ENCODE peak calls at places on chromosome 1, in four cellular contexts. W is left cardiac atrium, H is DMS 273 treated with DMSO at 0.1 percent for 48 hours, V is tibial nerve. U is an unnamed sample.

GRCh38 chr1:61253912-61254628 is 171.7 kb downstream of the NFIA start:
- DNase-seq in W (no peak), H (no peak), V (no peak), U (no peak)

GRCh38 chr1:192889082-192889481 is 80.2 kb downstream of the RGS2 start:
- DNase-seq in W (no peak), H (no peak), V (no peak), U (no peak)

GRCh38 chr1:116931016-116931918 is 21.6 kb downstream of the PTGFRN start:
- DNase-seq in W (no peak), H (no peak), V (no peak), U (no peak)

GRCh38 chr1:211648980-211649934 is 26.2 kb downstream of the NEK2 start:
- DNase-seq in W (peak; percentile 60), H (no peak), V (no peak), U (no peak)

GRCh38 chr1:53195913-53196484 is 625 bp upstream of the CPT2 start:
- DNase-seq in W (no peak), H (no peak), V (no peak), U (no peak)

GRCh38 chr1:87278791-87279190 is 49.9 kb upstream of the LMO4 start:
- DNase-seq in W (no peak), H (no peak), V (no peak), U (no peak)

GRCh38 chr1:221408117-221408516 is 333.8 kb downstream of the DUSP10 start:
- DNase-seq in W (no peak), H (no peak), V (no peak), U (no peak)

GRCh38 chr1:44048816-44049215 is 17.6 kb upstream of the SLC6A9 start:
- DNase-seq in W (no peak), H (no peak), V (no peak), U (no peak)

GRCh38 chr1:179879797-179880196 is 2.2 kb upstream of the TOR1AIP2 start:
- DNase-seq in W (no peak), H (no peak), V (no peak), U (peak; percentile 28)

GRCh38 chr1:156963621-156964020 is 43.2 kb downstream of the LRRC71 start:
- DNase-seq in W (no peak), H (no peak), V (no peak), U (no peak)

GRCh38 chr1:66231162-66232077 is 302.5 kb upstream of the SGIP1 start:
- DNase-seq in W (no peak), H (no peak), V (no peak), U (no peak)

GRCh38 chr1:99559166-99559565 is 86.7 kb upstream of the PALMD start:
- DNase-seq in W (no peak), H (no peak), V (no peak), U (no peak)

GRCh38 chr1:56806804-56807203 is 12.4 kb downstream of the FYB2 start:
- DNase-seq in W (no peak), H (no peak), V (no peak), U (no peak)

GRCh38 chr1:30698401-30698981 is 24.9 kb downstream of the MATN1 start:
- DNase-seq in W (no peak), H (no peak), V (no peak), U (no peak)

GRCh38 chr1:178579095-178579494 is 66.2 kb downstream of the TEX35 start:
- DNase-seq in W (no peak), H (no peak), V (no peak), U (no peak)

GRCh38 chr1:18556364-18556763 is 74.3 kb upstream of the PAX7 start:
- DNase-seq in W (no peak), H (peak; percentile 15), V (no peak), U (no peak)

GRCh38 chr1:244664353-244664752 is 11.4 kb downstream of the DESI2 start:
- DNase-seq in W (no peak), H (no peak), V (no peak), U (no peak)

U was measured in GM06990.